ENCODE peak calls at places on chromosomes 2 and 18, in six cellular contexts. D, O, T, K, E and S are unnamed samples.

GRCh38 chr2:164706522-164706921 is 85.2 kb upstream of the GRB14 start:
- DNase-seq in K (no peak), T (peak; percentile 90), E (no peak), O (no peak), D (no peak), S (no peak)

GRCh38 chr2:113225505-113226259 is 51.9 kb downstream of the PSD4 start:
- DNase-seq in O (no peak), E (peak; percentile 41), T (no peak), K (no peak), D (no peak), S (no peak)

GRCh38 chr2:27262379-27263286 is at the start of gene SLC30A3:
- DNase-seq in O (peak; percentile 59), T (peak; percentile 15), K (peak; percentile 54), E (peak; percentile 57), D (peak; percentile 68), S (peak; percentile 57)

GRCh38 chr2:62032096-62032495 is 126.6 kb downstream of the COMMD1 start:
- DNase-seq in E (no peak), T (peak; percentile 39), D (no peak), O (no peak), K (no peak), S (no peak)

GRCh38 chr18:44309185-44309584 is 371.5 kb upstream of the SETBP1 start:
- DNase-seq in E (no peak), O (no peak), T (peak; percentile 28), D (no peak), K (no peak), S (no peak)

GRCh38 chr2:113135354-113135753 is 8.0 kb downstream of the IL1RN start:
- DNase-seq in O (no peak), T (no peak), D (no peak), E (no peak), K (no peak), S (no peak)

GRCh38 chr18:43805646-43806194 is 528.4 kb upstream of the SYT4 start:
- DNase-seq in D (no peak), K (no peak), T (no peak), O (no peak), E (no peak), S (no peak)

GRCh38 chr2:147495741-147496140 is 349.1 kb upstream of the ACVR2A start:
- DNase-seq in T (no peak), E (no peak), D (no peak), O (no peak), K (no peak), S (no peak)

GRCh38 chr2:231104115-231104713 is 20.6 kb downstream of the HTR2B start:
- DNase-seq in E (peak; percentile 76), O (peak; percentile 65), D (peak; percentile 23), T (peak; percentile 31), K (peak; percentile 23), S (peak; percentile 21)

GRCh38 chr2:237154894-237155851 is 69.5 kb downstream of the COPS8 start:
- DNase-seq in D (no peak), T (no peak), O (no peak), K (no peak), E (no peak), S (no peak)

GRCh38 chr18:41113885-41114482 is 841.0 kb upstream of the PIK3C3 start:
- DNase-seq in K (no peak), O (no peak), E (no peak), D (no peak), T (peak; percentile 65), S (no peak)

GRCh38 chr18:25278415-25278814 is 73.6 kb downstream of the ZNF521 start:
- DNase-seq in T (no peak), E (no peak), O (no peak), K (no peak), D (no peak), S (no peak)

GRCh38 chr2:102261467-102261866 is 49.9 kb upstream of the IL1RL1 start:
- DNase-seq in K (no peak), O (no peak), T (no peak), E (no peak), D (no peak), S (no peak)

GRCh38 chr2:232901711-232902578 is 31.9 kb downstream of the SNORC start:
- DNase-seq in O (no peak), K (no peak), T (peak; percentile 81), E (no peak), D (peak; percentile 45), S (peak; percentile 35)

GRCh38 chr18:63131106-63131943 is 188.2 kb downstream of the BCL2 start:
- DNase-seq in E (peak; percentile 69), K (peak; percentile 52), T (peak; percentile 32), D (no peak), O (peak; percentile 56), S (peak; percentile 34)

GRCh38 chr2:142983174-142983573 is 105.7 kb downstream of the KYNU start:
- DNase-seq in E (no peak), K (no peak), T (peak; percentile 1), D (no peak), O (no peak), S (no peak)

GRCh38 chr18:5296706-5297320 is 1.3 kb upstream of the ZBTB14 start:
- DNase-seq in D (peak; percentile 86), K (peak; percentile 66), E (peak; percentile 89), T (peak; percentile 80), O (peak; percentile 73), S (peak; percentile 84)

GRCh38 chr2:210558708-210559107 is 2.3 kb downstream of the CPS1 start:
- DNase-seq in O (no peak), E (no peak), D (no peak), K (no peak), T (peak; percentile 21), S (no peak)

GRCh38 chr2:225584821-225585220 is 185.3 kb downstream of the NYAP2 start:
- DNase-seq in K (no peak), O (no peak), D (no peak), E (no peak), T (no peak), S (no peak)

GRCh38 chr2:106531676-106532075 is 44.5 kb downstream of the CD8B2 start:
- DNase-seq in E (no peak), K (no peak), O (no peak), T (no peak), D (no peak), S (no peak)

GRCh38 chr2:174342600-174343342 is 8.0 kb downstream of the SP9 start:
- DNase-seq in O (no peak), D (no peak), K (no peak), T (no peak), E (no peak), S (no peak)

GRCh38 chr2:46749042-46749461 is 166.6 kb downstream of the MCFD2 start:
- DNase-seq in K (no peak), O (no peak), E (no peak), T (peak; percentile 79), D (no peak), S (no peak)

GRCh38 chr2:96884299-96885156 is 14.6 kb upstream of the SEMA4C start:
- DNase-seq in K (no peak), O (no peak), T (peak; percentile 44), E (no peak), D (no peak), S (no peak)

GRCh38 chr2:1672738-1673137 is 71.6 kb downstream of the PXDN start:
- DNase-seq in T (no peak), K (no peak), D (no peak), O (no peak), E (no peak), S (no peak)

GRCh38 chr18:54033087-54033486 is 191.4 kb downstream of the MBD2 start:
- DNase-seq in O (no peak), K (no peak), T (no peak), D (no peak), E (no peak), S (no peak)

GRCh38 chr18:75176849-75177248 is 32.1 kb downstream of the PTGR3 start:
- DNase-seq in O (no peak), T (no peak), K (no peak), E (no peak), D (no peak), S (no peak)

GRCh38 chr2:122758967-122759366 is 1003.5 kb downstream of the TSN start:
- DNase-seq in T (no peak), D (no peak), O (no peak), E (no peak), K (no peak), S (no peak)

GRCh38 chr2:237441605-237442004 is 27.6 kb upstream of the COL6A3 start:
- DNase-seq in O (no peak), E (no peak), K (no peak), T (no peak), D (no peak), S (no peak)

GRCh38 chr2:158381205-158381604 is 75.3 kb downstream of the CCDC148 start:
- DNase-seq in D (no peak), K (no peak), O (no peak), E (no peak), T (no peak), S (no peak)

GRCh38 chr18:22191346-22191710 is 21.9 kb downstream of the GATA6 start:
- DNase-seq in O (no peak), K (no peak), T (no peak), D (no peak), E (no peak), S (no peak)
- H3K27ac ChIP-seq in O (no peak overlapping the region), K (no peak overlapping the region), T (no peak overlapping the region), D (no peak overlapping the region), E (peak overlapping the region; percentile 76), S (no peak overlapping the region)

GRCh38 chr2:216216951-216217903 is 108.1 kb downstream of the XRCC5 start:
- DNase-seq in E (no peak), K (no peak), D (no peak), O (no peak), T (peak; percentile 57), S (no peak)
- H3K4me1 ChIP-seq in E (no peaks in the 10 kb centered on the region), K (no peaks in the 10 kb centered on the region), D (no peaks in the 10 kb centered on the region), O (peaks cover 2% of the 10 kb centered on the region), T (peaks cover 30% of the 10 kb centered on the region), S (peaks cover 10% of the 10 kb centered on the region)

GRCh38 chr2:105391763-105392662 is 6.8 kb downstream of the FHL2 start:
- DNase-seq in O (no peak), T (no peak), K (no peak), E (no peak), D (no peak), S (no peak)
- H3K36me3 ChIP-seq in O (no peaks in the 10 kb centered on the region), T (peaks cover 35% of the 10 kb centered on the region), K (no peaks in the 10 kb centered on the region), E (no peaks in the 10 kb centered on the region), D (peaks cover 4% of the 10 kb centered on the region), S (no peaks in the 10 kb centered on the region)

DNA sequence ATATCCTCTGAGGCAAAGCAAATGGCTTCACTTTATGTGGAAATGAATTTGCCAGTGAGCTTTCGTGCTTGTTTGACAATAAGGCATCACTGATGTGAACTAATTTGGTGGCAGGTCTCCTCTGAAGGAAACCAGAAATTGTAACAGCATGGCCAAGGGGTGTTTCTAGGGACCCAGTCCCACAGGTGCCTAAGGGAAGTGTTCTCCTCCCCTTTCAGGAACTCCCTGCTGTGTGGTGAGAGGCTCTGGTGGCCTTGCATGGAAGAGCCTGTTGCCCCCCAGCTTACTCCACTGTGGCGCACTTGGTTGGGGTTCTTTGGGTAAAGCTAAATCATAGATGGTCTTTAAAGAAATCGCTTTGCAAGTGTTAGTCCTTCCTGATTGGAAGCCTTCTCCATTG is 20.4 kb downstream of the RAB12 start:
- DNase-seq in T (no peak), D (no peak), O (no peak), K (no peak), E (no peak), S (no peak)
- H3K27ac ChIP-seq in T (no peak overlapping the region), D (peak overlapping the region; percentile 85), O (no peak overlapping the region), K (no peak overlapping the region), E (no peak overlapping the region), S (no peak overlapping the region)